ENCODE peak calls at places on chromosome 20, in nine cellular contexts. R is Calu3; I is stomach; J is stimulated activated CD4-positive, alpha-beta T cell treated with anti-CD3 and anti-CD28 coated beads, Interleukin-2, amount 100 ng/mL, for 24 hours; Q is activated gamma-delta T cell treated with Interleukin-2 at 50 U/mL for 16 hours; M is naive thymus-derived CD8-positive, alpha-beta T cell; T is GM13976; N is HT-29; Y is KG1. X is an unnamed sample.

GRCh38 chr20:20480689-20481088 is 112.8 kb downstream of the INSM1 start:
- DNase-seq in J (no peak), R (no peak), Y (no peak), Q (no peak), I (no peak), M (no peak), T (no peak), N (no peak), X (no peak)

GRCh38 chr20:61599061-61599930 is 347.2 kb downstream of the CDH4 start:
- DNase-seq in Q (no peak), T (no peak), R (no peak), N (no peak), J (no peak), Y (no peak), M (no peak), I (no peak), X (no peak)

GRCh38 chr20:53023717-53024116 is 51.6 kb downstream of the TSHZ2 start:
- DNase-seq in R (no peak), I (no peak), J (no peak), T (no peak), M (no peak), Q (no peak), Y (no peak), N (no peak), X (no peak)

GRCh38 chr20:60107621-60108020 is 149.4 kb downstream of the CDH26 start:
- DNase-seq in R (no peak), T (no peak), J (no peak), M (no peak), N (no peak), Q (no peak), I (no peak), Y (no peak), X (no peak)

GRCh38 chr20:19757487-19757972 is 528 bp upstream of the RIN2 start:
- DNase-seq in J (no peak), R (peak), M (no peak), N (peak), Q (no peak), I (peak), Y (no peak), T (no peak), X (no peak)

GRCh38 chr20:53961527-53961926 is 108.9 kb downstream of the BCAS1 start:
- DNase-seq in I (no peak), R (no peak), M (no peak), J (no peak), N (no peak), Y (no peak), Q (no peak), T (no peak), X (no peak)

GRCh38 chr20:24100370-24101011 is 111.9 kb upstream of the GGTLC1 start:
- DNase-seq in T (peak), Q (peak), M (peak), N (peak), J (peak), R (peak), Y (peak), I (peak), X (no peak)

GRCh38 chr20:45254867-45255266 is 503 bp upstream of the SLPI start:
- DNase-seq in J (no peak), N (no peak), T (peak), Y (no peak), M (no peak), R (no peak), I (no peak), Q (no peak), X (peak)

GRCh38 chr20:6920991-6921613 is 153.6 kb downstream of the BMP2 start:
- DNase-seq in T (no peak), N (no peak), I (no peak), Q (no peak), M (no peak), J (no peak), Y (no peak), R (peak), X (no peak)

GRCh38 chr20:48970681-48971370 is 49.3 kb downstream of the ARFGEF2 start:
- DNase-seq in T (no peak), Y (no peak), N (no peak), M (no peak), I (no peak), J (no peak), R (no peak), Q (no peak), X (no peak)

GRCh38 chr20:55582498-55582897 is 422.8 kb downstream of the CBLN4 start:
- DNase-seq in T (no peak), I (no peak), Q (no peak), J (no peak), M (no peak), Y (no peak), R (no peak), N (no peak), X (no peak)

GRCh38 chr20:38241201-38241600 is 19.3 kb downstream of the KIAA1755 start:
- DNase-seq in R (no peak), N (no peak), T (no peak), I (no peak), J (no peak), Y (no peak), Q (no peak), M (no peak), X (no peak)

GRCh38 chr20:49725694-49726093 is 12.0 kb upstream of the B4GALT5 start:
- DNase-seq in M (no peak), Y (no peak), I (no peak), Q (no peak), N (no peak), T (no peak), R (no peak), J (no peak), X (no peak)

GRCh38 chr20:11267131-11267761 is 593.4 kb upstream of the JAG1 start:
- DNase-seq in R (peak), N (peak), T (peak), I (no peak), M (no peak), Y (no peak), J (no peak), Q (no peak), X (no peak)

GRCh38 chr20:53079883-53080282 is 107.7 kb downstream of the TSHZ2 start:
- DNase-seq in N (no peak), T (no peak), I (no peak), J (no peak), R (no peak), Q (no peak), Y (no peak), M (no peak), X (no peak)

GRCh38 chr20:20214757-20215275 is 153.1 kb upstream of the INSM1 start:
- DNase-seq in Q (no peak), T (no peak), N (no peak), Y (no peak), M (no peak), R (no peak), I (no peak), J (no peak), X (no peak)

GRCh38 chr20:56245761-56246160 is 2.8 kb upstream of the MC3R start:
- DNase-seq in T (no peak), I (no peak), R (no peak), N (no peak), M (no peak), Y (no peak), Q (no peak), J (no peak), X (no peak)

GRCh38 chr20:6711950-6712634 is 55.4 kb upstream of the BMP2 start:
- DNase-seq in I (peak), Y (no peak), N (peak), J (no peak), Q (no peak), T (no peak), M (no peak), R (peak), X (no peak)

GRCh38 chr20:43800186-43800585 is 73.4 kb upstream of the GTSF1L start:
- DNase-seq in R (no peak), Q (no peak), N (no peak), J (no peak), Y (no peak), I (no peak), T (no peak), M (no peak), X (no peak)

GRCh38 chr20:36435799-36436541 is 105.3 kb upstream of the MYL9 start:
- DNase-seq in T (peak), N (peak), J (peak), Q (peak), Y (no peak), I (peak), R (peak), M (peak), X (no peak)

GRCh38 chr20:40080059-40080652 is 608.9 kb downstream of the MAFB start:
- DNase-seq in R (no peak), J (no peak), T (no peak), Y (no peak), N (no peak), M (no peak), Q (no peak), I (no peak), X (no peak)

GRCh38 chr20:41142914-41143313 is 5.6 kb downstream of the PLCG1 start:
- DNase-seq in N (no peak), J (no peak), M (peak), R (no peak), Y (peak), T (no peak), I (no peak), Q (peak), X (peak)

GRCh38 chr20:62011403-62011791 is 54.3 kb downstream of the TAF4 start:
- DNase-seq in R (no peak), N (no peak), T (no peak), Y (no peak), M (no peak), J (no peak), Q (no peak), I (no peak), X (no peak)

GRCh38 chr20:41697861-41698559 is 79.8 kb upstream of the CHD6 start:
- DNase-seq in R (peak), M (peak), I (no peak), Q (peak), Y (peak), J (no peak), T (peak), N (peak), X (no peak)

GRCh38 chr20:45502561-45502960 is 12.9 kb downstream of the SPINT3 start:
- DNase-seq in R (no peak), I (no peak), Y (no peak), T (no peak), Q (no peak), M (no peak), J (no peak), N (no peak), X (no peak)

GRCh38 chr20:12241065-12241464 is 323.4 kb downstream of the BTBD3 start:
- DNase-seq in I (no peak), Y (no peak), Q (no peak), T (no peak), N (no peak), R (no peak), M (no peak), J (no peak), X (no peak)

GRCh38 chr20:50625986-50626677 is 65.2 kb downstream of the RIPOR3 start:
- DNase-seq in M (no peak), R (peak), N (peak), T (no peak), Y (no peak), Q (no peak), J (peak), I (peak), X (no peak)

X was measured in GF-D8.